ENCODE peak calls at places on chromosomes 6 and 20, in eight cellular contexts. One of them, this sample, is unnamed. For H3K9me3, the result is how much of the 10 kb centered on the place peaks cover.

GRCh38 chr6:24078200-24078599 is 47.8 kb upstream of the NRSN1 start:
- DNase-seq in tibial nerve: no peak
- DNase-seq in endothelial cell of umbilical vein: no peak
- DNase-seq in A549: no peak
- DNase-seq in Peyer's patch: no peak
- DNase-seq in heart left ventricle: no peak
- DNase-seq in adrenal gland: no peak
- DNase-seq in testis: no peak
- DNase-seq in this sample: no peak

GRCh38 chr6:89281779-89282246 is 33.3 kb downstream of the GABRR2 start:
- DNase-seq in tibial nerve: no peak
- DNase-seq in endothelial cell of umbilical vein: peak
- DNase-seq in A549: peak
- DNase-seq in Peyer's patch: no peak
- DNase-seq in heart left ventricle: no peak
- DNase-seq in adrenal gland: peak
- DNase-seq in testis: peak
- DNase-seq in this sample: no peak

GRCh38 chr6:28811873-28812272 is 111.9 kb downstream of the TRIM27 start:
- DNase-seq in tibial nerve: no peak
- DNase-seq in endothelial cell of umbilical vein: no peak
- DNase-seq in A549: no peak
- DNase-seq in Peyer's patch: no peak
- DNase-seq in heart left ventricle: no peak
- DNase-seq in adrenal gland: no peak
- DNase-seq in testis: no peak
- DNase-seq in this sample: no peak

GRCh38 chr6:148438593-148438992 is 96.0 kb downstream of the SASH1 start:
- DNase-seq in tibial nerve: no peak
- DNase-seq in endothelial cell of umbilical vein: no peak
- DNase-seq in A549: no peak
- DNase-seq in Peyer's patch: no peak
- DNase-seq in heart left ventricle: no peak
- DNase-seq in adrenal gland: no peak
- DNase-seq in testis: no peak
- DNase-seq in this sample: no peak

GRCh38 chr6:43878823-43879495 is 108.9 kb downstream of the VEGFA start:
- DNase-seq in tibial nerve: no peak
- DNase-seq in endothelial cell of umbilical vein: no peak
- DNase-seq in A549: no peak
- DNase-seq in Peyer's patch: no peak
- DNase-seq in heart left ventricle: no peak
- DNase-seq in adrenal gland: peak
- DNase-seq in testis: peak
- DNase-seq in this sample: no peak

GRCh38 chr6:135902756-135903331 is 51.3 kb downstream of the PDE7B start:
- DNase-seq in tibial nerve: no peak
- DNase-seq in endothelial cell of umbilical vein: peak
- DNase-seq in A549: no peak
- DNase-seq in Peyer's patch: no peak
- DNase-seq in heart left ventricle: no peak
- DNase-seq in adrenal gland: no peak
- DNase-seq in testis: no peak
- DNase-seq in this sample: no peak

GRCh38 chr6:124490123-124490522 is 472.1 kb upstream of the RNF217 start:
- DNase-seq in tibial nerve: no peak
- DNase-seq in endothelial cell of umbilical vein: peak
- DNase-seq in A549: no peak
- DNase-seq in Peyer's patch: no peak
- DNase-seq in heart left ventricle: no peak
- DNase-seq in adrenal gland: no peak
- DNase-seq in testis: no peak
- DNase-seq in this sample: no peak

GRCh38 chr6:155419161-155419560 is 36.5 kb downstream of the NOX3 start:
- DNase-seq in tibial nerve: no peak
- DNase-seq in endothelial cell of umbilical vein: no peak
- DNase-seq in A549: no peak
- DNase-seq in Peyer's patch: no peak
- DNase-seq in heart left ventricle: no peak
- DNase-seq in adrenal gland: no peak
- DNase-seq in testis: no peak
- DNase-seq in this sample: no peak

GRCh38 chr6:143157146-143157545 is 96.5 kb downstream of the AIG1 start:
- DNase-seq in tibial nerve: no peak
- DNase-seq in endothelial cell of umbilical vein: no peak
- DNase-seq in A549: no peak
- DNase-seq in Peyer's patch: no peak
- DNase-seq in heart left ventricle: no peak
- DNase-seq in adrenal gland: no peak
- DNase-seq in testis: no peak
- DNase-seq in this sample: no peak

GRCh38 chr20:137668-138131 is 4.7 kb upstream of the DEFB126 start:
- DNase-seq in tibial nerve: no peak
- DNase-seq in endothelial cell of umbilical vein: no peak
- DNase-seq in A549: peak
- DNase-seq in Peyer's patch: no peak
- DNase-seq in heart left ventricle: no peak
- DNase-seq in adrenal gland: no peak
- DNase-seq in testis: peak
- DNase-seq in this sample: no peak

GRCh38 chr6:62371395-62371794 is 85.4 kb upstream of the KHDRBS2 start:
- DNase-seq in tibial nerve: no peak
- DNase-seq in endothelial cell of umbilical vein: no peak
- DNase-seq in A549: no peak
- DNase-seq in Peyer's patch: no peak
- DNase-seq in heart left ventricle: no peak
- DNase-seq in adrenal gland: no peak
- DNase-seq in testis: no peak
- DNase-seq in this sample: no peak

DNA sequence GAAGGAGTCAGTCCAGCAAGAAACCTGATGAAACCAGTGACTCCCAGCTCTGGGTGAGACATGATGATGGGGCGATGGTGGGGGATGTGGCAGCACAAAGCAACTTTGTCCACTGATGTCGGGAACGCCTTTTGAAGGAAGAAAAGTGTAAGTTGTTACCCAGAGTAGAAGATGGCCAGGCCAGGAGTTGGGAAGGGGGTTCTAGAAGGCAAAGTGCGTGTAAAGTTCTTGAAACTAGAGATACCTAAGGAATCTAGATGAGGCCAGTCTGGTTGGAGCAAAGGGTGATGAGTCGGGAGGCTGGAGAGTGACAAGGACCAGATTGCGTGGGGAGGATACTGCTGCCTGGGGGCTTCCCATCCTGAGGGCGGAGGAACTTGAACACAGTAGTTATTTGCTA is 117.0 kb downstream of the PHACTR3 start:
- DNase-seq in tibial nerve: no peak
- DNase-seq in endothelial cell of umbilical vein: no peak
- DNase-seq in A549: no peak
- DNase-seq in Peyer's patch: no peak
- DNase-seq in heart left ventricle: no peak
- DNase-seq in adrenal gland: no peak
- DNase-seq in testis: no peak
- DNase-seq in this sample: no peak
- H3K9me3 ChIP-seq in tibial nerve: under half
- H3K9me3 ChIP-seq in endothelial cell of umbilical vein: under half
- H3K9me3 ChIP-seq in A549: under half
- H3K9me3 ChIP-seq in Peyer's patch: under half
- H3K9me3 ChIP-seq in heart left ventricle: under half
- H3K9me3 ChIP-seq in adrenal gland: under half
- H3K9me3 ChIP-seq in testis: under half
- H3K9me3 ChIP-seq in this sample: under half

GRCh38 chr20:43463864-43464785 is 6.4 kb downstream of the SRSF6 start:
- DNase-seq in tibial nerve: no peak
- DNase-seq in endothelial cell of umbilical vein: no peak
- DNase-seq in A549: no peak
- DNase-seq in Peyer's patch: no peak
- DNase-seq in heart left ventricle: no peak
- DNase-seq in adrenal gland: no peak
- DNase-seq in testis: no peak
- DNase-seq in this sample: no peak

GRCh38 chr20:43463133-43463863 is 5.6 kb downstream of the SRSF6 start:
- DNase-seq in tibial nerve: no peak
- DNase-seq in endothelial cell of umbilical vein: no peak
- DNase-seq in A549: no peak
- DNase-seq in Peyer's patch: no peak
- DNase-seq in heart left ventricle: no peak
- DNase-seq in adrenal gland: no peak
- DNase-seq in testis: no peak
- DNase-seq in this sample: no peak

GRCh38 chr20:43461894-43462293 is 4.2 kb downstream of the SRSF6 start:
- DNase-seq in tibial nerve: no peak
- DNase-seq in endothelial cell of umbilical vein: no peak
- DNase-seq in A549: no peak
- DNase-seq in Peyer's patch: no peak
- DNase-seq in heart left ventricle: no peak
- DNase-seq in adrenal gland: no peak
- DNase-seq in testis: no peak
- DNase-seq in this sample: no peak

GRCh38 chr20:43460830-43461200 is 3.1 kb downstream of the SRSF6 start:
- DNase-seq in tibial nerve: no peak
- DNase-seq in endothelial cell of umbilical vein: no peak
- DNase-seq in A549: no peak
- DNase-seq in Peyer's patch: no peak
- DNase-seq in heart left ventricle: no peak
- DNase-seq in adrenal gland: no peak
- DNase-seq in testis: no peak
- DNase-seq in this sample: no peak

GRCh38 chr20:43462369-43463132 is 4.9 kb downstream of the SRSF6 start:
- DNase-seq in tibial nerve: no peak
- DNase-seq in endothelial cell of umbilical vein: no peak
- DNase-seq in A549: no peak
- DNase-seq in Peyer's patch: no peak
- DNase-seq in heart left ventricle: no peak
- DNase-seq in adrenal gland: no peak
- DNase-seq in testis: no peak
- DNase-seq in this sample: no peak
- TF ChIP-seq POLR2A in tibial nerve: no peak
- TF ChIP-seq POLR2A in endothelial cell of umbilical vein: no peak
- TF ChIP-seq POLR2A in A549: no peak
- TF ChIP-seq POLR2A in Peyer's patch: no peak
- TF ChIP-seq POLR2A in heart left ventricle: no peak
- TF ChIP-seq POLR2A in adrenal gland: no peak
- TF ChIP-seq POLR2A in testis: no peak
- TF ChIP-seq POLR2A in this sample: no peak

DNA sequence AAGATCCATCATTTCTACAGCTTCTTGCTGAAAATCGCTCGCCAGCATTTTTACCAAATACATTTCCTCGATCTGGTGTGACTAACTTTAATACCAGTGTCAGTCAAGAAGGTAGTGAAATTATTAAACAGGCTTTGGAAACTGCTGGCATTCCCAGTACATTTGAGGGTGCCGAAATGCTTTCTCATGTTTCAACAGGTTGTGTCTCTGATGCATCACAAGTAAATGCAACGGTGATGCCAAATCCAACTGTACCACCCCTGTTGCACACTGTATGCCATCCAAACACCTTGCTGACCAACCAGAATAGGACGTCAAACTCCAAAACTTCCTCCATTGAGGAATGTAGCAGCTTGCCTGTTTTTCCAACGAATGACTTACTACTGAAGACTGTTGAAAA is 64.4 kb upstream of the SMIM8 start:
- DNase-seq in tibial nerve: no peak
- DNase-seq in endothelial cell of umbilical vein: no peak
- DNase-seq in A549: no peak
- DNase-seq in Peyer's patch: no peak
- DNase-seq in heart left ventricle: no peak
- DNase-seq in adrenal gland: no peak
- DNase-seq in testis: no peak
- DNase-seq in this sample: no peak
- H3K9me3 ChIP-seq in tibial nerve: under half
- H3K9me3 ChIP-seq in endothelial cell of umbilical vein: under half
- H3K9me3 ChIP-seq in A549: under half
- H3K9me3 ChIP-seq in Peyer's patch: under half
- H3K9me3 ChIP-seq in heart left ventricle: under half
- H3K9me3 ChIP-seq in adrenal gland: under half
- H3K9me3 ChIP-seq in testis: under half
- H3K9me3 ChIP-seq in this sample: under half

DNA sequence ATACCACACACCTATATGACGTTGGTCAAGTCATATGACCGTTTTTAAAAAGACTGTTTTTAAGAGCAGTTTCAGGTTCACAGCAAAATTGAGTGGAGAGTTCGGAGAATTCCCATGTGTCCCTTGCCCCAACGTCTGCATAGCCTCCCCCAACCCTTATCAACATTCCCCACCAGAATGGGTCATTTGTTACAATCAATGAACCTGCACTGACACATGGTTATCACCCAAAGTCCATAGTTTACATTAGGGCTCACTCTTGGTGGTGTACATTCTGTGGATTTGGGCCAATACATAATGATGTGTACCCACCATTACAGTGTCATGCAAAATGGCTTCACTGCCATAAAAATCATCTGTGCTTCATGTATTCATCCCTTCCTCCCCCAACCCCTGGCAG is 52.0 kb downstream of the ZBTB2 start:
- DNase-seq in tibial nerve: no peak
- DNase-seq in endothelial cell of umbilical vein: no peak
- DNase-seq in A549: no peak
- DNase-seq in Peyer's patch: no peak
- DNase-seq in heart left ventricle: no peak
- DNase-seq in adrenal gland: no peak
- DNase-seq in testis: no peak
- DNase-seq in this sample: no peak
- TF ChIP-seq POLR2A in tibial nerve: no peak
- TF ChIP-seq POLR2A in endothelial cell of umbilical vein: no peak
- TF ChIP-seq POLR2A in A549: no peak
- TF ChIP-seq POLR2A in Peyer's patch: no peak
- TF ChIP-seq POLR2A in heart left ventricle: no peak
- TF ChIP-seq POLR2A in adrenal gland: no peak
- TF ChIP-seq POLR2A in testis: no peak
- TF ChIP-seq POLR2A in this sample: no peak

GRCh38 chr20:55684578-55684977 is 320.7 kb downstream of the CBLN4 start:
- DNase-seq in tibial nerve: no peak
- DNase-seq in endothelial cell of umbilical vein: no peak
- DNase-seq in A549: no peak
- DNase-seq in Peyer's patch: no peak
- DNase-seq in heart left ventricle: no peak
- DNase-seq in adrenal gland: peak
- DNase-seq in testis: no peak
- DNase-seq in this sample: no peak
- H3K9me3 ChIP-seq in tibial nerve: under half
- H3K9me3 ChIP-seq in endothelial cell of umbilical vein: under half
- H3K9me3 ChIP-seq in A549: under half
- H3K9me3 ChIP-seq in Peyer's patch: under half
- H3K9me3 ChIP-seq in heart left ventricle: under half
- H3K9me3 ChIP-seq in adrenal gland: under half
- H3K9me3 ChIP-seq in testis: under half
- H3K9me3 ChIP-seq in this sample: under half

DNA sequence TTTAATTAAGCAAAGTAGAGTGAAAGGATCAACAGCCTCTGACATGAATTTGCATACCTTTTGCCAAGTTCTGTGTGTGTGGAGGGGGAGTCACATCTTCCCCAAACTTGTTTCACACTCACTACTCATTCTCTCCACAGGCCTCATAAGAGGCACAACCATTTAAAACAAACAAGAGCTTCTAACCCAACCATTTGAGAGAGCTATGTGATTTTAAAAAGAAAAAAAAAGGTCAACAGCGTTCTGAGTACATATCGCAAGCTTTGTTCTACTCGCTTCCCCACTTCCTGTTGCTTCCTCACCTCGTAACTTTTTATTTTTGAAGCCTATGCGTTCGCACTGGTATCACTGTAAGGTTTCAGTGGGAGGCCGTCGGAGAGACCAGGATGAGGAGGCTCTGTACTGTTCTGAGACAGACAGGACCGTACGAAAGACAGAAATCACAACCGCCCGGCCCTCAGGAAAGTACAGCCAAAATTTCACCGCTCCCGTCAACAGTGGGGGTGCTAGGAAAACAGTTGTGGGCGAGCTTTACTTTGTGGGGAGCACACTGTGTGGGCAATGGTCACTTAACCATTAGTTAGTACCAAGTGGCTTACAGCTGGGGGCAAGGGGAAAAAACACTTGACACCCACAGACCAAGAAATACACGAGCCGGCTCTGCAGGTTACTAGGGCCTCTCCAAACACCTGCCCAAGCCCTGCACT is 61.3 kb downstream of the TRERF1 start:
- DNase-seq in tibial nerve: no peak
- DNase-seq in endothelial cell of umbilical vein: no peak
- DNase-seq in A549: no peak
- DNase-seq in Peyer's patch: no peak
- DNase-seq in heart left ventricle: no peak
- DNase-seq in adrenal gland: no peak
- DNase-seq in testis: no peak
- DNase-seq in this sample: no peak
- TF ChIP-seq POLR2A in tibial nerve: no peak
- TF ChIP-seq POLR2A in endothelial cell of umbilical vein: no peak
- TF ChIP-seq POLR2A in A549: no peak
- TF ChIP-seq POLR2A in Peyer's patch: no peak
- TF ChIP-seq POLR2A in heart left ventricle: no peak
- TF ChIP-seq POLR2A in adrenal gland: no peak
- TF ChIP-seq POLR2A in testis: no peak
- TF ChIP-seq POLR2A in this sample: peak